ENCODE peak calls at places on chromosomes 3 and 15, in seven cellular contexts. A is GM13976, O is PC-3, X is G401, Y is NCI-H510A treated with DMSO at 0.1 percent for 48 hours, Z is naive B cell, J is islet precursor cell. V is an unnamed sample.

GRCh38 chr3:57810471-57811144 is 54.5 kb downstream of the SLMAP start:
- DNase-seq in A (no peak), O (no peak), X (no peak), Y (no peak), Z (no peak), J (no peak), V (no peak)

GRCh38 chr3:196740476-196741400 is 1.1 kb downstream of the PAK2 start:
- DNase-seq in A (peak), O (peak), X (peak), Y (peak), Z (peak), J (peak), V (peak)

GRCh38 chr3:8629151-8630021 is 15.2 kb downstream of the SSUH2 start:
- DNase-seq in A (peak), O (peak), X (no peak), Y (no peak), Z (no peak), J (peak), V (peak)

GRCh38 chr3:53588122-53588521 is 93.7 kb downstream of the CACNA1D start:
- DNase-seq in A (no peak), O (peak), X (no peak), Y (no peak), Z (no peak), J (peak), V (no peak)

GRCh38 chr3:14766428-14767244 is 52.1 kb upstream of the FGD5 start:
- DNase-seq in A (no peak), O (no peak), X (no peak), Y (no peak), Z (no peak), J (peak), V (no peak)

GRCh38 chr15:100891316-100892012 is 11.8 kb downstream of the ALDH1A3 start:
- DNase-seq in A (no peak), O (peak), X (no peak), Y (no peak), Z (no peak), J (peak), V (no peak)

GRCh38 chr15:58386081-58386480 is 45.7 kb upstream of the LIPC start:
- DNase-seq in A (no peak), O (no peak), X (no peak), Y (no peak), Z (no peak), J (no peak), V (no peak)

GRCh38 chr3:17515445-17516227 is 226.8 kb downstream of the TBC1D5 start:
- DNase-seq in A (no peak), O (no peak), X (no peak), Y (no peak), Z (no peak), J (no peak), V (peak)

GRCh38 chr3:174863488-174863887 is 4.4 kb downstream of the NAALADL2 start:
- DNase-seq in A (no peak), O (peak), X (no peak), Y (peak), Z (no peak), J (peak), V (peak)

GRCh38 chr15:58521293-58521991 is 89.7 kb downstream of the LIPC start:
- DNase-seq in A (peak), O (peak), X (no peak), Y (peak), Z (no peak), J (peak), V (peak)

GRCh38 chr3:13277860-13278531 is 142.1 kb downstream of the NUP210 start:
- DNase-seq in A (no peak), O (peak), X (peak), Y (no peak), Z (no peak), J (peak), V (peak)

GRCh38 chr3:43810797-43811196 is 120.1 kb downstream of the ABHD5 start:
- DNase-seq in A (no peak), O (peak), X (no peak), Y (no peak), Z (no peak), J (no peak), V (no peak)

GRCh38 chr15:70387086-70387485 is 289.4 kb upstream of the TLE3 start:
- DNase-seq in A (no peak), O (no peak), X (no peak), Y (no peak), Z (no peak), J (peak), V (no peak)

V was measured in PC-9.